ENCODE peak calls at places on chromosomes 13 and 19, in four cellular contexts. Y, L, K and I are unnamed samples.

GRCh38 chr13:21175656-21176194 is 627 bp downstream of the SKA3 start:
- DNase-seq in L (no peak), Y (peak; percentile 10), K (no peak), I (no peak)

GRCh38 chr13:66200555-66200954 is 1029.6 kb downstream of the PCDH9 start:
- DNase-seq in Y (no peak), L (no peak), K (no peak), I (no peak)

GRCh38 chr19:30631035-30631375 is 258.8 kb downstream of the ZNF536 start:
- DNase-seq in L (no peak), K (no peak), Y (no peak), I (no peak)

GRCh38 chr13:84279166-84279565 is 396.9 kb upstream of the SLITRK1 start:
- DNase-seq in L (no peak), Y (no peak), K (no peak), I (no peak)

GRCh38 chr19:7533925-7534480 is 1.5 kb upstream of the PNPLA6 start:
- DNase-seq in K (peak; percentile 84), Y (peak; percentile 84), L (peak; percentile 94), I (peak; percentile 79)

GRCh38 chr19:7917292-7918061 is 2.7 kb upstream of the SNAPC2 start:
- DNase-seq in Y (peak; percentile 78), K (no peak), L (peak; percentile 86), I (peak; percentile 52)

GRCh38 chr19:45311640-45312039 is 11.0 kb downstream of the CKM start:
- DNase-seq in L (no peak), Y (no peak), K (no peak), I (no peak)

GRCh38 chr13:92901739-92902138 is 324.9 kb upstream of the GPC6 start:
- DNase-seq in Y (no peak), K (no peak), L (no peak), I (no peak)

GRCh38 chr13:94703721-94704314 is 8.5 kb downstream of the SOX21 start:
- DNase-seq in Y (no peak), L (peak; percentile 21), K (no peak), I (no peak)

GRCh38 chr19:45881909-45882528 is 3.9 kb downstream of the IRF2BP1 start:
- DNase-seq in K (no peak), Y (no peak), L (no peak), I (no peak)

GRCh38 chr19:29687244-29687896 is 22.1 kb downstream of the PLEKHF1 start:
- DNase-seq in L (no peak), K (peak; percentile 83), Y (peak; percentile 25), I (no peak)

GRCh38 chr19:46755077-46755852 is 9.0 kb upstream of the STRN4 start:
- DNase-seq in K (no peak), L (no peak), Y (no peak), I (no peak)

GRCh38 chr13:107138468-107138867 is 570.5 kb upstream of the ARGLU1 start:
- DNase-seq in K (no peak), L (peak; percentile 42), Y (no peak), I (no peak)

GRCh38 chr19:9940778-9941177 is 4.5 kb upstream of the OLFM2 start:
- DNase-seq in Y (no peak), L (no peak), K (no peak), I (no peak)

GRCh38 chr13:50887153-50887552 is 22.4 kb upstream of the RNASEH2B start:
- DNase-seq in K (no peak), L (no peak), Y (no peak), I (no peak)

GRCh38 chr19:8536282-8536681 is 22.3 kb upstream of the ZNF414 start:
- DNase-seq in Y (no peak), L (no peak), K (no peak), I (no peak)

GRCh38 chr13:75935805-75936204 is 299.7 kb downstream of the LMO7 start:
- DNase-seq in K (no peak), Y (no peak), L (no peak), I (no peak)

GRCh38 chr19:2841858-2842574 is 741 bp downstream of the ZNF555 start:
- DNase-seq in L (peak; percentile 44), K (no peak), Y (no peak), I (no peak)

GRCh38 chr19:30379841-30380610 is 7.8 kb downstream of the ZNF536 start:
- DNase-seq in L (no peak), Y (no peak), K (no peak), I (no peak)

GRCh38 chr13:31611214-31611613 is 128.1 kb upstream of the RXFP2 start:
- DNase-seq in Y (no peak), K (no peak), L (no peak), I (no peak)

GRCh38 chr19:10420444-10421239 is at the start of gene PDE4A:
- DNase-seq in Y (no peak), K (no peak), L (peak; percentile 70), I (peak; percentile 58)

GRCh38 chr19:40521276-40521675 is 54.5 kb downstream of the SPTBN4 start:
- DNase-seq in L (no peak), K (no peak), Y (no peak), I (no peak)

GRCh38 chr19:5949792-5950305 is 28.1 kb downstream of the RANBP3 start:
- DNase-seq in Y (no peak), L (no peak), K (no peak), I (peak; percentile 39)

GRCh38 chr19:9735986-9736385 is 32.6 kb downstream of the ZNF846 start:
- DNase-seq in L (no peak), Y (no peak), K (no peak), I (no peak)

GRCh38 chr19:16661480-16662034 is 618 bp downstream of the TMEM38A start:
- DNase-seq in Y (no peak), L (peak; percentile 16), K (peak; percentile 59), I (peak; percentile 43)

GRCh38 chr19:47699360-47699917 is 13.8 kb upstream of the EHD2 start:
- DNase-seq in L (peak; percentile 77), K (no peak), Y (peak; percentile 23), I (peak; percentile 54)

GRCh38 chr19:2355168-2356035 is 4.7 kb upstream of the TMPRSS9 start:
- DNase-seq in K (no peak), L (no peak), Y (no peak), I (no peak)

GRCh38 chr19:47243776-47244547 is 12.4 kb upstream of the CCDC9 start:
- DNase-seq in Y (peak; percentile 96), L (peak; percentile 96), K (peak; percentile 94), I (peak; percentile 88)

GRCh38 chr19:11657307-11657706 is 60.0 kb downstream of the ZNF627 start:
- DNase-seq in Y (no peak), L (no peak), K (no peak), I (no peak)

GRCh38 chr13:113106666-113107065 is 1.1 kb downstream of the F7 start:
- DNase-seq in L (no peak), Y (no peak), K (no peak), I (no peak)

GRCh38 chr13:113106053-113106452 is 462 bp downstream of the F7 start:
- DNase-seq in Y (no peak), L (no peak), K (no peak), I (no peak)

GRCh38 chr13:113110048-113110851 is 4.7 kb downstream of the F7 start:
- DNase-seq in K (no peak), L (no peak), Y (no peak), I (peak; percentile 32)

GRCh38 chr13:113110852-113111315 is 5.3 kb downstream of the F7 start:
- DNase-seq in K (no peak), Y (no peak), L (no peak), I (peak; percentile 13)

DNA sequence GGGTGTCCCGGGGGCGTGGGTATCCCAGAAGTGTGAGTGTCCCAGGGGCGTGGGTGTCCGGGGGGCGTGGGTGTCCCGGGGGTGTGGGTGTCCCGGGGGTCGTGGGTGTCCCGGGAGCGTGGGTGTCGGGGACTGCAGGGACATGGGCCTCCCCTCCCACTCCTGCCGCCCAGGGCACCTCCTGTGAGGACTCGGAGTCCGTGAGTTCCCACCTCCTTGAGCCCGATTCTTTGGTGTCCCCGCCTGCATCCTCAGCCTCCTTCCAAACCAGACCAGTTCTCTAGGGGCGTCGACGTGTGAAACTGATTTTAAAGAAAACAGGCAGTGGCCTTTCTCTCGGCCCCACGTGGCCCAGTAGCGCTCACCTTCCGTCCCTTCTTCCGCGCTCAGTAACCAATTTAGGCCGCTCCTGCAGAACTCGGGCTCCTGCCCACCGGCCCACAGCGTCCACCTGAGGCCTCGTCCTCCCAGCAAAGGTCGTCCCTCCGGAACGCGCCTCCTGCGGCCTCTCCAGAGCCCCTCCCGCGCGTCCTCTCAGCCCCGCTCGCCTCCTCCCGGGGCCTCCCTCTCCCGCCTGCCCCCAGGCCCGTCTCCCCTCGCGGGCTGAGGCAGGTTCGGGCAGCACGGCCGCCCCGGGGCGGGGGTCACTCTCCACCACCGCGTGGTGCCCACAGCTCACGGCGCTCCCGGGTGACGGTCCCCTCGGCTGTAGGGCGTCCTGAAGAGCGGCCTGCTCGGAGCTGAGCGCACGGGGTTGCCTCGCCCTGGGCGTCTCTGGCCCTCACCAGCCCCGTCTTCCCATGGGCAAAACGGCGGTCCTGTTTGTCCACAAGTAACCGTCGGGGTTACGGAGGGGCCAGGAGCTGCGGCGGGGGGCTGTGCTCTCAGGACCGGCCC is 3.8 kb downstream of the F7 start:
- DNase-seq in L (no peak), K (no peak), Y (no peak), I (no peak)
- H3K4me3 ChIP-seq in L (no peak overlapping the region), K (no peak overlapping the region), Y (no peak overlapping the region), I (peak overlapping the region; percentile 38)

DNA sequence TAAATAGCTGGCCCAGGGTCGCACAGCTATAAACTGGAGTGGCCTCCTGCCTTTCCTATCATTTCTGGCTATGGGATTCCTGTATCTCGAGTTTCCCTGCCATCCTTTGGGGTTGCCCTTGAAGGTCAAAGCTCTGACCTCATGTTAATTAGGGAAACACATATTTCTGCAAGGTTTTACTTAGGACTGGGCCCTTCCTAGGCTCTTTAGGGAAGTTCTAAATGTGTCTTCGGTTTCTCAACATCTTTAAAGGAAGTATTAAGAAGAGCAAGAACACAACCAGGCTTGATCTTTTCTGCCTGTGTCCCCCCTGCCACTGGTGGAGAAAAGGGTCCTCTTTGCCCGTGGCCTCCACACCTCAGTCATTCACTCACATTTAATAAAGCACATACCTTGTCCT is 10.8 kb downstream of the LCP1 start:
- DNase-seq in K (no peak), Y (no peak), L (no peak), I (no peak)
- H3K4me1 ChIP-seq in K (no peaks in the 10 kb centered on the region), Y (peaks cover 34% of the 10 kb centered on the region), L (peaks cover 14% of the 10 kb centered on the region), I (peaks cover 99% of the 10 kb centered on the region)

GRCh38 chr19:36246006-36246391 is 31.1 kb downstream of the ZNF146 start:
- DNase-seq in K (no peak), L (no peak), Y (peak; percentile 36), I (no peak)
- H3K4me3 ChIP-seq in K (peak overlapping the region; percentile 39), L (peak overlapping the region; percentile 62), Y (peak overlapping the region; percentile 41), I (no peak overlapping the region)

DNA sequence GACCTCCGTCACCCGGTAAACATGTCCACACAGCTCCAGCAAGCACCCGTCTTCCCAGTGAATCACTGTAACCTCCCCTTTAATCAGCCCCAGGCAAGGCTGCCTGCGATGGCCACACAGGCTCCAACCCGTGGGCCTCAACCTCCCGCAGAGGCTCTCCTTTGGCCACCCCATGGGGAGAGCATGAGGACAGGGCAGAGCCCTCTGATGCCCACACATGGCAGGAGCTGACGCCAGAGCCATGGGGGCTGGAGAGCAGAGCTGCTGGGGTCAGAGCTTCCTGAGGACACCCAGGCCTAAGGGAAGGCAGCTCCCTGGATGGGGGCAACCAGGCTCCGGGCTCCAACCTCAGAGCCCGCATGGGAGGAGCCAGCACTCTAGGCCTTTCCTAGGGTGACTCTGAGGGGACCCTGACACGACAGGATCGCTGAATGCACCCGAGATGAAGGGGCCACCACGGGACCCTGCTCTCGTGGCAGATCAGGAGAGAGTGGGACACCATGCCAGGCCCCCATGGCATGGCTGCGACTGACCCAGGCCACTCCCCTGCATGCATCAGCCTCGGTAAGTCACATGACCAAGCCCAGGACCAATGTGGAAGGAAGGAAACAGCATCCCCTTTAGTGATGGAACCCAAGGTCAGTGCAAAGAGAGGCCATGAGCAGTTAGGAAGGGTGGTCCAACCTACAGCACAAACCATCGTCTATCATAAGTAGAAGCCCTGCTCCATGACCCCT is 9.0 kb upstream of the CEACAM5 start:
- DNase-seq in K (no peak), Y (no peak), L (no peak), I (no peak)
- H3K4me1 ChIP-seq in K (no peaks in the 10 kb centered on the region), Y (no peaks in the 10 kb centered on the region), L (no peaks in the 10 kb centered on the region), I (no peaks in the 10 kb centered on the region)